ENCODE peak calls at places on chromosomes 3 and 15, in ten cellular contexts. One of them, this sample, is unnamed.

GRCh38 chr3:128345195-128345594 is 121.5 kb downstream of the DNAJB8 start:
- DNase-seq in activated T-cell treated with anti-CD3 and anti-CD28 coated beads for 48 hours: no peak
- DNase-seq in ACHN: no peak
- DNase-seq in transverse colon: no peak
- DNase-seq in HTR-8/SVneo: no peak
- DNase-seq in AML-193: no peak
- DNase-seq in stomach: no peak
- DNase-seq in posterior vena cava: no peak
- DNase-seq in WERI-Rb-1: no peak
- DNase-seq in skeletal muscle cell: no peak
- DNase-seq in this sample: no peak

GRCh38 chr3:134803051-134803505 is 8.0 kb downstream of the EPHB1 start:
- DNase-seq in activated T-cell treated with anti-CD3 and anti-CD28 coated beads for 48 hours: no peak
- DNase-seq in ACHN: no peak
- DNase-seq in transverse colon: no peak
- DNase-seq in HTR-8/SVneo: no peak
- DNase-seq in AML-193: no peak
- DNase-seq in stomach: no peak
- DNase-seq in posterior vena cava: no peak
- DNase-seq in WERI-Rb-1: no peak
- DNase-seq in skeletal muscle cell: no peak
- DNase-seq in this sample: no peak

GRCh38 chr3:53258600-53259426 is 3.0 kb upstream of the TKT start:
- DNase-seq in activated T-cell treated with anti-CD3 and anti-CD28 coated beads for 48 hours: no peak
- DNase-seq in ACHN: no peak
- DNase-seq in transverse colon: no peak
- DNase-seq in HTR-8/SVneo: no peak
- DNase-seq in AML-193: no peak
- DNase-seq in stomach: no peak
- DNase-seq in posterior vena cava: no peak
- DNase-seq in WERI-Rb-1: no peak
- DNase-seq in skeletal muscle cell: no peak
- DNase-seq in this sample: no peak

GRCh38 chr3:57982561-57983243 is 25.5 kb upstream of the FLNB start:
- DNase-seq in activated T-cell treated with anti-CD3 and anti-CD28 coated beads for 48 hours: no peak
- DNase-seq in ACHN: no peak
- DNase-seq in transverse colon: no peak
- DNase-seq in HTR-8/SVneo: no peak
- DNase-seq in AML-193: no peak
- DNase-seq in stomach: no peak
- DNase-seq in posterior vena cava: no peak
- DNase-seq in WERI-Rb-1: no peak
- DNase-seq in skeletal muscle cell: no peak
- DNase-seq in this sample: no peak

GRCh38 chr15:24857777-24858176 is 97.0 kb upstream of the SNRPN start:
- DNase-seq in activated T-cell treated with anti-CD3 and anti-CD28 coated beads for 48 hours: no peak
- DNase-seq in ACHN: no peak
- DNase-seq in transverse colon: no peak
- DNase-seq in HTR-8/SVneo: no peak
- DNase-seq in AML-193: no peak
- DNase-seq in stomach: no peak
- DNase-seq in posterior vena cava: no peak
- DNase-seq in WERI-Rb-1: no peak
- DNase-seq in skeletal muscle cell: no peak
- DNase-seq in this sample: no peak

GRCh38 chr3:175433026-175433668 is 574.0 kb downstream of the NAALADL2 start:
- DNase-seq in activated T-cell treated with anti-CD3 and anti-CD28 coated beads for 48 hours: no peak
- DNase-seq in ACHN: no peak
- DNase-seq in transverse colon: no peak
- DNase-seq in HTR-8/SVneo: no peak
- DNase-seq in AML-193: no peak
- DNase-seq in stomach: no peak
- DNase-seq in posterior vena cava: no peak
- DNase-seq in WERI-Rb-1: no peak
- DNase-seq in skeletal muscle cell: peak
- DNase-seq in this sample: no peak

GRCh38 chr3:31777092-31777491 is 204.0 kb downstream of the OSBPL10 start:
- DNase-seq in activated T-cell treated with anti-CD3 and anti-CD28 coated beads for 48 hours: no peak
- DNase-seq in ACHN: no peak
- DNase-seq in transverse colon: no peak
- DNase-seq in HTR-8/SVneo: no peak
- DNase-seq in AML-193: no peak
- DNase-seq in stomach: no peak
- DNase-seq in posterior vena cava: no peak
- DNase-seq in WERI-Rb-1: no peak
- DNase-seq in skeletal muscle cell: no peak
- DNase-seq in this sample: no peak

GRCh38 chr3:11411956-11412355 is 139.8 kb downstream of the ATG7 start:
- DNase-seq in activated T-cell treated with anti-CD3 and anti-CD28 coated beads for 48 hours: no peak
- DNase-seq in ACHN: no peak
- DNase-seq in transverse colon: no peak
- DNase-seq in HTR-8/SVneo: no peak
- DNase-seq in AML-193: no peak
- DNase-seq in stomach: no peak
- DNase-seq in posterior vena cava: no peak
- DNase-seq in WERI-Rb-1: no peak
- DNase-seq in skeletal muscle cell: no peak
- DNase-seq in this sample: no peak

GRCh38 chr3:160395297-160395696 is 3.7 kb downstream of the IFT80 start:
- DNase-seq in activated T-cell treated with anti-CD3 and anti-CD28 coated beads for 48 hours: no peak
- DNase-seq in ACHN: peak
- DNase-seq in transverse colon: no peak
- DNase-seq in HTR-8/SVneo: peak
- DNase-seq in AML-193: no peak
- DNase-seq in stomach: no peak
- DNase-seq in posterior vena cava: no peak
- DNase-seq in WERI-Rb-1: peak
- DNase-seq in skeletal muscle cell: no peak
- DNase-seq in this sample: no peak